ENCODE peak calls at places on chromosomes 1 and 21, in seven cellular contexts. D is hepatocyte, K is pancreas, Z is psoas muscle, Y is thoracic aorta, M is mesenchymal stem cell, O is aorta. C is an unnamed sample. For H3K4me1, the result is how much of the 10 kb centered on the place peaks cover.

GRCh38 chr1:181033128-181033798 is 520 bp upstream of the MR1 start:
- DNase-seq in D (peak), K (no peak), Z (peak), Y (no peak), M (peak), O (peak), C (no peak)

GRCh38 chr1:3072948-3073519 is 4.0 kb downstream of the PRDM16 start:
- DNase-seq in D (no peak), K (no peak), Z (no peak), Y (no peak), M (no peak), O (no peak), C (no peak)

GRCh38 chr1:2199042-2199810 is 4.7 kb upstream of the FAAP20 start:
- DNase-seq in D (peak), K (peak), Z (peak), Y (peak), M (peak), O (peak), C (peak)

GRCh38 chr1:64147759-64148158 is 55.7 kb upstream of the UBE2U start:
- DNase-seq in D (no peak), K (no peak), Z (no peak), Y (no peak), M (no peak), O (no peak), C (no peak)

GRCh38 chr21:34688145-34688544 is 19.4 kb downstream of the CLIC6 start:
- DNase-seq in D (no peak), K (no peak), Z (no peak), Y (no peak), M (no peak), O (no peak), C (no peak)

GRCh38 chr1:67040405-67040804 is 13.5 kb downstream of the SLC35D1 start:
- DNase-seq in D (no peak), K (no peak), Z (no peak), Y (no peak), M (no peak), O (no peak), C (no peak)

GRCh38 chr1:21162740-21163464 is 13.8 kb downstream of the EIF4G3 start:
- DNase-seq in D (no peak), K (no peak), Z (no peak), Y (no peak), M (no peak), O (no peak), C (no peak)

GRCh38 chr1:160494620-160495019 is 28.4 kb downstream of the SLAMF6 start:
- DNase-seq in D (peak), K (no peak), Z (no peak), Y (no peak), M (no peak), O (no peak), C (no peak)

GRCh38 chr21:45640888-45641479 is 2.5 kb upstream of the PCBP3 start:
- DNase-seq in D (peak), K (peak), Z (no peak), Y (no peak), M (peak), O (no peak), C (no peak)

GRCh38 chr21:33332143-33332542 is 7.4 kb downstream of the IFNAR1 start:
- DNase-seq in D (no peak), K (no peak), Z (no peak), Y (no peak), M (no peak), O (no peak), C (no peak)

DNA sequence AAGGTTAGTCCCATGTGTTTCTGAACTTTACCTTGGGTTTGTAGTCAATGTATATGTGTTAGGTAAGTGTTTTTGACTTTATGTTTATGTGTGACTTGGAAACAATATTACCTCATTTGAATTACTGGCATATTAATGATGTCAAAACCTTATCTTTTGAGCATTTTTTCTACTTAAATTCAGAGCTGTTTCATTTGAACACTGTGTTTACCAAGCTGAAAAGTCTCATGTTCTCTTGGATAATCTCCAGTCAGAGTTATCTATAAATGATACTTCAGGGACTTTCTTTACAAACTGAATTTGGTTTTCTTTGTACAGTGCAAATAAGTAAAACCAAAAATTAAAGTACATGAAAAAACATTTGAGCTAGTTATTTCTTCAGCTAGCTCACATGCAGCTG is 30.0 kb downstream of the ADAMTS1 start:
- DNase-seq in D (no peak), K (no peak), Z (no peak), Y (no peak), M (no peak), O (no peak), C (no peak)
- H3K27ac ChIP-seq in D (no peak), K (no peak), Z (peak), Y (no peak), M (no peak), O (no peak), C (peak)

GRCh38 chr1:109619655-109620395 is at the start of gene AMPD2:
- DNase-seq in D (peak), K (peak), Z (peak), Y (no peak), M (peak), O (peak), C (peak)

GRCh38 chr1:109619405-109619654 is at the start of gene GNAT2:
- DNase-seq in D (no peak), K (no peak), Z (no peak), Y (no peak), M (no peak), O (no peak), C (no peak)

GRCh38 chr1:109617291-109617801 is 2.1 kb downstream of the GNAT2 start:
- DNase-seq in D (peak), K (no peak), Z (no peak), Y (no peak), M (peak), O (no peak), C (no peak)

GRCh38 chr1:109620396-109620817 is 770 bp downstream of the AMPD2 start:
- DNase-seq in D (peak), K (peak), Z (no peak), Y (no peak), M (peak), O (peak), C (no peak)

GRCh38 chr1:109618614-109619404 is 607 bp downstream of the GNAT2 start:
- DNase-seq in D (no peak), K (no peak), Z (no peak), Y (no peak), M (no peak), O (no peak), C (no peak)
- H3K4me1 ChIP-seq in D (under half), K (under half), Z (under half), Y (under half), M (under half), O (under half), C (half or more)

GRCh38 chr1:229508823-229509337 is 739 bp upstream of the NUP133 start:
- DNase-seq in D (peak), K (no peak), Z (no peak), Y (no peak), M (no peak), O (no peak), C (no peak)

GRCh38 chr1:229507502-229507901 is 639 bp downstream of the NUP133 start:
- DNase-seq in D (no peak), K (no peak), Z (no peak), Y (no peak), M (no peak), O (no peak), C (no peak)

GRCh38 chr1:229509576-229509975 is 1.4 kb upstream of the NUP133 start:
- DNase-seq in D (peak), K (no peak), Z (no peak), Y (no peak), M (peak), O (no peak), C (no peak)

GRCh38 chr1:229507951-229508822 is at the start of gene NUP133:
- DNase-seq in D (peak), K (peak), Z (peak), Y (peak), M (peak), O (peak), C (peak)

DNA sequence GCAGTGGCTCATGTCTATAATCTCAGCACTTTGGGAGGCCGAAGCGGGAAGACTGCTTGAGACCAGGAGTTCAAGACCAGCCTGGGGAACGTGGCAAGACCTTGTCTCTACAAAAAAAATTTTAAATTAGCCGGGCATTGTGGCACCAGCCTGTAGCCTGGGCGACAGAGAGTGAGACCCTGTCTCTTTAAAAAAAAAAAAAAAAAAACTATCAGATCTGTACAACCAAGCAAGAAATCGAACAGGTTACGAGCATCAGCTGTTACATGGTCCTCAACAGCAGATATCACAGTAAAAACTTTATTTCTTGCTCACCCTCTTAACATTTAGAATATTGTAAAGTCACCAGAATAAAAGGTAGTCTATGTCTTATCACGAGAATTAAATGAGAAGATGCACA is 1.5 kb downstream of the NUP133 start:
- DNase-seq in D (no peak), K (no peak), Z (no peak), Y (no peak), M (no peak), O (no peak), C (no peak)
- H3K4me3 ChIP-seq in D (peak), K (peak), Z (peak), Y (peak), M (peak), O (peak), C (no peak)

DNA sequence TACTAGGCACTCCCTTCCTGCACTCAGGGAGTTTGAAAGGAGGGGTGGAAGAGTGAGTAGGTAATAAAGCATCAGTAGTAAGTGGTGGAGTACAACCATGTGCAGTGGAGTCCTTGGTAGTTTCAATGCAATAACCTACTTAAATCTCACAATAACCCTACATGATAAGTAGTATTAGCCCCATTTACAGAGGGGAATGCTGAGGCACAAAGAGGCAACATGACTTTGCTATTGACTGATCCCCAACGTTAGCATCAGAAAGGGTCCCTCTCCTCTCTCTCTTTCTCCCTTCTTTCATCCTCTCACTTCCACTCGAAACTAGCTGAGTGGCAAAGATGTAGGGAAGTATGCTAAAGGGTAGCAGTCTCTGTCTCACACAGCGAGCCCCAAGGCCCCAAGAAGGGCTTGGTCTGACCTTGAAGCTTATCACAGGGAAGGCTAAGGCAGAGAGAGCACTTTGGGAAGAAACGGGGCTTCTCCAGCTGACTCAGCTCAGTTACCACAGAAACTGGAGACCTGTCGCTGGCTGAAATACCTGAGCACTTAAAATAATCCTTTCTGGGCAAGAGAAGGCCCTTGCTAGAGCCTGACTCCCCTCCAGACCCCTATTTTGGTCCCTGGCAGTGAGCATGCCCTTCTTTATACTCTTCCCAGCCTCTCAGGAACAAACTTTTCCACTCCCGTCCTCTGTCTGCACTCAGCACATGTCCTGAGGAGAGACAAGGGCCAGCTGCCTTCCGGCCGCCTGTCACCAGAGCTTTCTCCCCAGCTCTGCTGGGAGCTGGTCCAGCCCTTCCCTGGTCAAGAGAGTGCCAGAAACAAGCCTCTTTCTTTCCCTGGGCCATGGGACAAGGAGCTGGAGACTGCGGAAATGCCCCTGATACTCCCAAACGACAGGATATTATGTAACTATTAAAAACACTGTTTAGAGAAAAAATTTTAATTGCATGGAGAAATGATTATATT is 10.7 kb downstream of the LAMB3 start:
- DNase-seq in D (no peak), K (peak), Z (peak), Y (no peak), M (peak), O (peak), C (peak)
- H3K27ac ChIP-seq in D (peak), K (peak), Z (peak), Y (peak), M (no peak), O (no peak), C (peak)

DNA sequence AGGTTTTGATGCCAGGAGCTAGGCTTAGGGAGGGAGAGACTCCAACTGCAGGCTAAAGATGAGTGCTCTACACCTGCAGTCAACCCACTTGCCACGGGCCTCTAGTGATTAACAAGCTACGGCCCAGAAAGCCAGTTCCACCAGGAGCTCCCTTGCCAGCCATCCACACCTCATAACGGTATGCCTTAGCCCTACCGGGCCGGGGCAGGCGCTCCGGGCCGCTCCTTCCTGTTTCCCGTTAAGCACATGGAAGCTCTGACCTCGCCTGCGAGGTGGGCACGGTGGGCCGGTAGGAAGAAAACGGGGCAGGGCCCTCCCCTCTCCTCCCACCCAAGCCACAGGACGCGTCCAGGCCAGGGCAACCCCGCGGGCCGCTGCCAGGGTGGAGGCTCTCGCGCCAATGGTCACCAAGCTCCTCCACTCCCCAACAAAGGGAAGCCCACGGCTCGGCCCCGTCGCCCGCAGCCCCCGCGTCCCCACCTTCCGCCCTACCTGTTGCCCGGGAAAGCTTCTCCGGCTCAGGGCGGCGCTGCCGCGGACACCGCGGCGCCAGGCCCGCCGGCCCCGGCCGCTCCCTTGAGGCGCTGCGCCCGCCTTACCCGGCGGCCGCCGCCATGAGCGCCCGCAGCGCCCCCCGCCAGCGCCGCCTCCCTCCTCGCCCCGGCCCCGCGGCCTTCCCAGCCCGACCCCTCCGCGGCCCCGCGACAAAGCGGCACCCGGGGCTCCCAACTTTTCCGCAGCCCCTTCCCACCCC is 632 bp downstream of the CERS2 start:
- DNase-seq in D (peak), K (peak), Z (peak), Y (no peak), M (peak), O (peak), C (no peak)
- H3K4me1 ChIP-seq in D (half or more), K (under half), Z (under half), Y (half or more), M (under half), O (under half), C (half or more)